ENCODE peak calls at places on chromosomes 11 and 22, in nine cellular contexts. One of them, this sample, is unnamed.

GRCh38 chr11:91819195-91819594 is 405.4 kb upstream of the FAT3 start:
- DNase-seq in HCT116: no peak
- DNase-seq in H1: no peak
- DNase-seq in spleen: no peak
- DNase-seq in SK-N-SH: no peak
- DNase-seq in transverse colon: no peak
- DNase-seq in sigmoid colon: no peak
- DNase-seq in suprapubic skin: no peak
- DNase-seq in prostate gland: no peak
- DNase-seq in this sample: no peak

GRCh38 chr22:31088233-31088986 is 7.3 kb downstream of the SMTN start:
- DNase-seq in HCT116: no peak
- DNase-seq in H1: no peak
- DNase-seq in spleen: no peak
- DNase-seq in SK-N-SH: peak; percentile 5
- DNase-seq in transverse colon: no peak
- DNase-seq in sigmoid colon: no peak
- DNase-seq in suprapubic skin: no peak
- DNase-seq in prostate gland: no peak
- DNase-seq in this sample: no peak

GRCh38 chr11:35040221-35040942 is 98.6 kb upstream of the CD44 start:
- DNase-seq in HCT116: no peak
- DNase-seq in H1: no peak
- DNase-seq in spleen: no peak
- DNase-seq in SK-N-SH: no peak
- DNase-seq in transverse colon: no peak
- DNase-seq in sigmoid colon: no peak
- DNase-seq in suprapubic skin: no peak
- DNase-seq in prostate gland: no peak
- DNase-seq in this sample: no peak

GRCh38 chr11:1452744-1453143 is 33.8 kb downstream of the MOB2 start:
- DNase-seq in HCT116: no peak
- DNase-seq in H1: no peak
- DNase-seq in spleen: no peak
- DNase-seq in SK-N-SH: no peak
- DNase-seq in transverse colon: no peak
- DNase-seq in sigmoid colon: no peak
- DNase-seq in suprapubic skin: no peak
- DNase-seq in prostate gland: no peak
- DNase-seq in this sample: no peak

GRCh38 chr11:2800655-2801531 is 84.7 kb downstream of the CDKN1C start:
- DNase-seq in HCT116: no peak
- DNase-seq in H1: peak; percentile 42
- DNase-seq in spleen: peak; percentile 56
- DNase-seq in SK-N-SH: no peak
- DNase-seq in transverse colon: peak; percentile 3
- DNase-seq in sigmoid colon: peak; percentile 57
- DNase-seq in suprapubic skin: peak; percentile 46
- DNase-seq in prostate gland: no peak
- DNase-seq in this sample: peak; percentile 25

GRCh38 chr11:2390871-2391662 is 9.5 kb upstream of the TSSC4 start:
- DNase-seq in HCT116: no peak
- DNase-seq in H1: no peak
- DNase-seq in spleen: no peak
- DNase-seq in SK-N-SH: no peak
- DNase-seq in transverse colon: peak; percentile 61
- DNase-seq in sigmoid colon: peak; percentile 95
- DNase-seq in suprapubic skin: no peak
- DNase-seq in prostate gland: no peak
- DNase-seq in this sample: no peak

GRCh38 chr22:32625985-32626384 is 151.4 kb downstream of the FBXO7 start:
- DNase-seq in HCT116: no peak
- DNase-seq in H1: no peak
- DNase-seq in spleen: no peak
- DNase-seq in SK-N-SH: no peak
- DNase-seq in transverse colon: no peak
- DNase-seq in sigmoid colon: no peak
- DNase-seq in suprapubic skin: no peak
- DNase-seq in prostate gland: no peak
- DNase-seq in this sample: peak; percentile 37

GRCh38 chr11:64204464-64204989 is 2.0 kb upstream of the FERMT3 start:
- DNase-seq in HCT116: peak; percentile 88
- DNase-seq in H1: peak; percentile 80
- DNase-seq in spleen: peak; percentile 95
- DNase-seq in SK-N-SH: peak; percentile 89
- DNase-seq in transverse colon: peak; percentile 93
- DNase-seq in sigmoid colon: peak; percentile 94
- DNase-seq in suprapubic skin: peak; percentile 90
- DNase-seq in prostate gland: peak; percentile 94
- DNase-seq in this sample: no peak

GRCh38 chr22:20571531-20572007 is 64.2 kb downstream of the MED15 start:
- DNase-seq in HCT116: no peak
- DNase-seq in H1: peak; percentile 85
- DNase-seq in spleen: peak; percentile 89
- DNase-seq in SK-N-SH: peak; percentile 81
- DNase-seq in transverse colon: peak; percentile 45
- DNase-seq in sigmoid colon: no peak
- DNase-seq in suprapubic skin: no peak
- DNase-seq in prostate gland: no peak
- DNase-seq in this sample: no peak

GRCh38 chr11:67113231-67113721 is 5.8 kb upstream of the KDM2A start:
- DNase-seq in HCT116: no peak
- DNase-seq in H1: no peak
- DNase-seq in spleen: no peak
- DNase-seq in SK-N-SH: no peak
- DNase-seq in transverse colon: peak; percentile 50
- DNase-seq in sigmoid colon: peak; percentile 28
- DNase-seq in suprapubic skin: peak; percentile 40
- DNase-seq in prostate gland: no peak
- DNase-seq in this sample: no peak

GRCh38 chr11:2582958-2583604 is 116.7 kb downstream of the KCNQ1OT1 start:
- DNase-seq in HCT116: no peak
- DNase-seq in H1: peak; percentile 45
- DNase-seq in spleen: peak; percentile 74
- DNase-seq in SK-N-SH: no peak
- DNase-seq in transverse colon: peak; percentile 6
- DNase-seq in sigmoid colon: peak; percentile 57
- DNase-seq in suprapubic skin: peak; percentile 62
- DNase-seq in prostate gland: no peak
- DNase-seq in this sample: peak; percentile 17

GRCh38 chr11:102225689-102226562 is 91.4 kb upstream of the BIRC3 start:
- DNase-seq in HCT116: no peak
- DNase-seq in H1: no peak
- DNase-seq in spleen: no peak
- DNase-seq in SK-N-SH: no peak
- DNase-seq in transverse colon: no peak
- DNase-seq in sigmoid colon: no peak
- DNase-seq in suprapubic skin: no peak
- DNase-seq in prostate gland: no peak
- DNase-seq in this sample: no peak

GRCh38 chr11:104254347-104254746 is 90.4 kb upstream of the PDGFD start:
- DNase-seq in HCT116: peak; percentile 46
- DNase-seq in H1: peak; percentile 87
- DNase-seq in spleen: no peak
- DNase-seq in SK-N-SH: peak; percentile 7
- DNase-seq in transverse colon: no peak
- DNase-seq in sigmoid colon: no peak
- DNase-seq in suprapubic skin: no peak
- DNase-seq in prostate gland: no peak
- DNase-seq in this sample: no peak

GRCh38 chr11:77377734-77378133 is 76.2 kb upstream of the GDPD4 start:
- DNase-seq in HCT116: no peak
- DNase-seq in H1: no peak
- DNase-seq in spleen: no peak
- DNase-seq in SK-N-SH: no peak
- DNase-seq in transverse colon: no peak
- DNase-seq in sigmoid colon: no peak
- DNase-seq in suprapubic skin: no peak
- DNase-seq in prostate gland: no peak
- DNase-seq in this sample: no peak

GRCh38 chr11:115199501-115199900 is 304.7 kb downstream of the CADM1 start:
- DNase-seq in HCT116: no peak
- DNase-seq in H1: no peak
- DNase-seq in spleen: no peak
- DNase-seq in SK-N-SH: no peak
- DNase-seq in transverse colon: no peak
- DNase-seq in sigmoid colon: no peak
- DNase-seq in suprapubic skin: no peak
- DNase-seq in prostate gland: no peak
- DNase-seq in this sample: no peak

GRCh38 chr22:25062378-25063095 is 110.0 kb downstream of the KIAA1671 start:
- DNase-seq in HCT116: no peak
- DNase-seq in H1: no peak
- DNase-seq in spleen: peak; percentile 85
- DNase-seq in SK-N-SH: peak; percentile 54
- DNase-seq in transverse colon: peak; percentile 31
- DNase-seq in sigmoid colon: no peak
- DNase-seq in suprapubic skin: no peak
- DNase-seq in prostate gland: no peak
- DNase-seq in this sample: no peak

GRCh38 chr11:80815752-80816453 is 1375.1 kb upstream of the TENM4 start:
- DNase-seq in HCT116: no peak
- DNase-seq in H1: no peak
- DNase-seq in spleen: no peak
- DNase-seq in SK-N-SH: no peak
- DNase-seq in transverse colon: no peak
- DNase-seq in sigmoid colon: no peak
- DNase-seq in suprapubic skin: no peak
- DNase-seq in prostate gland: no peak
- DNase-seq in this sample: no peak
- H3K4me1 ChIP-seq in HCT116: no peaks in the 10 kb centered on the region
- H3K4me1 ChIP-seq in H1: no peaks in the 10 kb centered on the region
- H3K4me1 ChIP-seq in spleen: peaks cover 6% of the 10 kb centered on the region
- H3K4me1 ChIP-seq in SK-N-SH: peaks cover 7% of the 10 kb centered on the region
- H3K4me1 ChIP-seq in transverse colon: no peaks in the 10 kb centered on the region
- H3K4me1 ChIP-seq in sigmoid colon: no peaks in the 10 kb centered on the region
- H3K4me1 ChIP-seq in suprapubic skin: no peaks in the 10 kb centered on the region
- H3K4me1 ChIP-seq in prostate gland: no peaks in the 10 kb centered on the region
- H3K4me1 ChIP-seq in this sample: no peaks in the 10 kb centered on the region

DNA sequence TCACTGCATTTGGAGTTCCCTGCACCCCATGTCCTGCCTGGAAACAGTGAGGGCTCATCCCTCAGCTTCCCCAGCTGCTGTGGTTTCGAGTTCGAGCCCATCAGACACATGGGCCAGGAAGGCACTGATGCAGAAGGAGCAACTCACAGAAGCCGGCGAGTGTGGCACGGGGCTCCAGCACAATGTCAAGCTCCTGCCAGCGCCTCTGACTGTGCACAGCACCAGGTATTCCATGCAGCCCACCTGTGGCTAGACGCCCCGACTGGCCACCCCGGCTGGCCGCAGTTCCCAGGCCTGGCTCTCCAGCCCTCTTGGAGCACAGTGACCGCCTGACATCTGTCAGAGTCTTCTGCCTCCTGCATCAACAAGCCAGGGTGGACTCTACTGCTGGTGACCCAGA is 419.4 kb downstream of the SHANK2 start:
- DNase-seq in HCT116: no peak
- DNase-seq in H1: no peak
- DNase-seq in spleen: no peak
- DNase-seq in SK-N-SH: no peak
- DNase-seq in transverse colon: no peak
- DNase-seq in sigmoid colon: no peak
- DNase-seq in suprapubic skin: no peak
- DNase-seq in prostate gland: no peak
- DNase-seq in this sample: peak; percentile 61
- H3K27ac ChIP-seq in HCT116: no peak overlapping the region
- H3K27ac ChIP-seq in H1: no peak overlapping the region
- H3K27ac ChIP-seq in spleen: no peak overlapping the region
- H3K27ac ChIP-seq in SK-N-SH: no peak overlapping the region
- H3K27ac ChIP-seq in transverse colon: no peak overlapping the region
- H3K27ac ChIP-seq in sigmoid colon: no peak overlapping the region
- H3K27ac ChIP-seq in suprapubic skin: no peak overlapping the region
- H3K27ac ChIP-seq in prostate gland: no peak overlapping the region
- H3K27ac ChIP-seq in this sample: no peak overlapping the region

DNA sequence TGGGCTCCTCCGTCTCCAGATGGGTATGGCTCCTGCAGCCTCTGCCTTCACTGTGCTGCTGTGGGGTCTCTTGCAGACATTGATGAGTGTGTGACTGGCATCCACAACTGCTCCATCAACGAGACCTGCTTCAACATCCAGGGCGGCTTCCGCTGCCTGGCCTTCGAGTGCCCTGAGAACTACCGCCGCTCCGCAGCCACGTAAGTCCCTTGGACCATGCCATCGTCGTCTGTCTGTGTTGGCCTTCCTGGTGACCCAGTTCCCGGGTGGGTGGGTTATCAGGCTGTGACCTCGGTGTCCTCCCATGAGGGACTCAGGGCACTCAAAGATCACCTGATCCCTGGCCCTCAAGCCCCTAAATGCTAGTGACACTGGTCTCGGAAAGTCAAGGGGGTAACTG is 47.7 kb downstream of the FBLN1 start:
- DNase-seq in HCT116: no peak
- DNase-seq in H1: no peak
- DNase-seq in spleen: no peak
- DNase-seq in SK-N-SH: no peak
- DNase-seq in transverse colon: no peak
- DNase-seq in sigmoid colon: no peak
- DNase-seq in suprapubic skin: no peak
- DNase-seq in prostate gland: no peak
- DNase-seq in this sample: no peak
- TF ChIP-seq POLR2AphosphoS5 in HCT116: no peak
- TF ChIP-seq POLR2AphosphoS5 in H1: no peak
- TF ChIP-seq POLR2AphosphoS5 in spleen: no peak
- TF ChIP-seq POLR2AphosphoS5 in SK-N-SH: no peak
- TF ChIP-seq POLR2AphosphoS5 in transverse colon: no peak
- TF ChIP-seq POLR2AphosphoS5 in sigmoid colon: no peak
- TF ChIP-seq POLR2AphosphoS5 in suprapubic skin: no peak
- TF ChIP-seq POLR2AphosphoS5 in prostate gland: no peak
- TF ChIP-seq POLR2AphosphoS5 in this sample: no peak

GRCh38 chr11:16857186-16857585 is 118.7 kb downstream of the C11orf58 start:
- DNase-seq in HCT116: no peak
- DNase-seq in H1: no peak
- DNase-seq in spleen: no peak
- DNase-seq in SK-N-SH: no peak
- DNase-seq in transverse colon: no peak
- DNase-seq in sigmoid colon: no peak
- DNase-seq in suprapubic skin: no peak
- DNase-seq in prostate gland: no peak
- DNase-seq in this sample: no peak

GRCh38 chr11:16856022-16856471 is 117.6 kb downstream of the C11orf58 start:
- DNase-seq in HCT116: no peak
- DNase-seq in H1: no peak
- DNase-seq in spleen: no peak
- DNase-seq in SK-N-SH: no peak
- DNase-seq in transverse colon: no peak
- DNase-seq in sigmoid colon: no peak
- DNase-seq in suprapubic skin: no peak
- DNase-seq in prostate gland: no peak
- DNase-seq in this sample: no peak

GRCh38 chr11:16853859-16854258 is 115.4 kb downstream of the C11orf58 start:
- DNase-seq in HCT116: no peak
- DNase-seq in H1: no peak
- DNase-seq in spleen: no peak
- DNase-seq in SK-N-SH: no peak
- DNase-seq in transverse colon: no peak
- DNase-seq in sigmoid colon: no peak
- DNase-seq in suprapubic skin: no peak
- DNase-seq in prostate gland: no peak
- DNase-seq in this sample: no peak

DNA sequence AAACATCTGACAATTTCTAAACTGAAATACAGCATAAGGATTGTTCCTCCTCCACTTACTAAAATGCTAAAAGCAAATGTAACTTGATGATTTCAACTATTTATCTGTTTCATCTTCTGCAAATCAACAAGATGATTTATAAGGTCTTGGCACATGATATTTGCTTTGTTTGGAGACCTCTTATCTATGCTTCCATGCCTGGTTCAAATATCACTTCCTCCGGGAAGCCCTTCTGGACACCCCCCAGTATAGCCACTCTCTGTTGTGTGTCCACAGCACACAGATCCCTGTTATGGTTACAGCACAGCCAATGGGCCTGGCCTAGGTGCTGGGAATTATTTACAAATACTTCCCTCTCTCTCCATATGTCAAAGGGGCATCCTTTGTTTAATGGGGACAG is 114.8 kb downstream of the C11orf58 start:
- DNase-seq in HCT116: no peak
- DNase-seq in H1: no peak
- DNase-seq in spleen: no peak
- DNase-seq in SK-N-SH: no peak
- DNase-seq in transverse colon: no peak
- DNase-seq in sigmoid colon: no peak
- DNase-seq in suprapubic skin: no peak
- DNase-seq in prostate gland: no peak
- DNase-seq in this sample: no peak
- H3K4me1 ChIP-seq in HCT116: no peaks in the 10 kb centered on the region
- H3K4me1 ChIP-seq in H1: no peaks in the 10 kb centered on the region
- H3K4me1 ChIP-seq in spleen: no peaks in the 10 kb centered on the region
- H3K4me1 ChIP-seq in SK-N-SH: no peaks in the 10 kb centered on the region
- H3K4me1 ChIP-seq in transverse colon: no peaks in the 10 kb centered on the region
- H3K4me1 ChIP-seq in sigmoid colon: no peaks in the 10 kb centered on the region
- H3K4me1 ChIP-seq in suprapubic skin: no peaks in the 10 kb centered on the region
- H3K4me1 ChIP-seq in prostate gland: no peaks in the 10 kb centered on the region
- H3K4me1 ChIP-seq in this sample: no peaks in the 10 kb centered on the region

This sample was measured in upper lobe of left lung.